ENCODE peak calls at places on chromosomes 6 and 20, in seven cellular contexts. U is transverse colon; G is stimulated activated CD4-positive, alpha-beta T cell treated with anti-CD3 and anti-CD28 coated beads, Interleukin-15, amount 100 ng/mL, for 1 hour; T is effector memory CD8-positive, alpha-beta T cell; K is midbrain; J is non-pigmented ciliary epithelial cell; X is fibroblast of pulmonary artery. E is an unnamed sample.

GRCh38 chr6:134138226-134138975 is 86.0 kb upstream of the SLC2A12 start:
- DNase-seq in T (no peak), G (no peak), U (no peak), J (no peak), X (peak), K (no peak), E (no peak)

GRCh38 chr6:43095939-43096338 is 19.8 kb downstream of the PTK7 start:
- DNase-seq in J (no peak), T (no peak), X (no peak), K (no peak), U (no peak), G (no peak), E (no peak)

GRCh38 chr6:163725008-163725941 is 310.8 kb downstream of the QKI start:
- DNase-seq in X (no peak), J (no peak), K (no peak), T (no peak), G (no peak), U (no peak), E (no peak)

GRCh38 chr6:106799008-106799952 is 169.9 kb downstream of the QRSL1 start:
- DNase-seq in X (peak), G (no peak), K (no peak), U (no peak), T (no peak), J (peak), E (no peak)

GRCh38 chr6:116036885-116037284 is 23.8 kb downstream of the FRK start:
- DNase-seq in K (no peak), U (no peak), J (no peak), T (no peak), X (no peak), G (no peak), E (no peak)

GRCh38 chr6:44006872-44007303 is 120.4 kb downstream of the MRPL14 start:
- DNase-seq in U (no peak), J (no peak), T (no peak), K (no peak), X (no peak), G (no peak), E (no peak)

GRCh38 chr6:166419268-166419667 is 36.5 kb upstream of the MPC1 start:
- DNase-seq in J (peak), T (peak), K (no peak), G (no peak), X (no peak), U (peak), E (no peak)

GRCh38 chr6:151387581-151387980 is 3.8 kb downstream of the ZBTB2 start:
- DNase-seq in J (peak), K (no peak), U (no peak), G (no peak), X (peak), T (no peak), E (no peak)

GRCh38 chr6:28658475-28659249 is 133.0 kb downstream of the GPX5 start:
- DNase-seq in J (no peak), G (no peak), U (no peak), X (no peak), K (no peak), T (no peak), E (no peak)

GRCh38 chr6:85672050-85672449 is 29.4 kb upstream of the SYNCRIP start:
- DNase-seq in J (no peak), G (no peak), K (no peak), U (no peak), T (no peak), X (no peak), E (no peak)

GRCh38 chr20:1870792-1871550 is 24.2 kb upstream of the SIRPA start:
- DNase-seq in G (no peak), K (no peak), J (no peak), X (no peak), T (no peak), U (no peak), E (no peak)

GRCh38 chr6:170280689-170281045 is 10.2 kb downstream of the DLL1 start:
- DNase-seq in K (no peak), J (no peak), U (no peak), X (no peak), G (no peak), T (no peak), E (no peak)

GRCh38 chr6:106450645-106451044 is 90.1 kb downstream of the CRYBG1 start:
- DNase-seq in U (no peak), J (no peak), K (no peak), T (no peak), G (no peak), X (no peak), E (no peak)

GRCh38 chr20:55069951-55070350 is 594.6 kb downstream of the DOK5 start:
- DNase-seq in G (no peak), T (no peak), K (no peak), X (no peak), J (no peak), U (no peak), E (no peak)

GRCh38 chr6:82185948-82186347 is 61.6 kb downstream of the IBTK start:
- DNase-seq in U (no peak), G (no peak), T (no peak), K (no peak), X (peak), J (no peak), E (no peak)

GRCh38 chr20:63792866-63793265 is 38.2 kb downstream of the ZBTB46 start:
- DNase-seq in G (no peak), J (no peak), X (no peak), U (no peak), K (no peak), T (no peak), E (no peak)

GRCh38 chr6:38179300-38179699 is 359.8 kb downstream of the ZFAND3 start:
- DNase-seq in T (no peak), K (no peak), X (no peak), U (no peak), G (no peak), J (no peak), E (no peak)

GRCh38 chr20:49687595-49688567 is 25.8 kb downstream of the B4GALT5 start:
- DNase-seq in G (no peak), T (no peak), K (peak), J (no peak), U (no peak), X (no peak), E (no peak)

GRCh38 chr20:33531047-33531877 is 41.4 kb downstream of the CBFA2T2 start:
- DNase-seq in X (peak), G (no peak), J (no peak), U (no peak), K (no peak), T (no peak), E (no peak)

GRCh38 chr20:10508060-10508459 is 73.0 kb downstream of the SLX4IP start:
- DNase-seq in K (no peak), U (peak), T (no peak), J (no peak), G (no peak), X (peak), E (no peak)

GRCh38 chr20:24684954-24685691 is 215.7 kb downstream of the SYNDIG1 start:
- DNase-seq in J (no peak), G (no peak), T (no peak), X (no peak), U (no peak), K (no peak), E (no peak)

GRCh38 chr6:158629376-158630221 is 14.9 kb downstream of the DYNLT1 start:
- DNase-seq in G (no peak), T (no peak), X (no peak), U (no peak), K (no peak), J (no peak), E (peak)

GRCh38 chr20:25622450-25623224 is 1.2 kb downstream of the NANP start:
- DNase-seq in U (no peak), J (no peak), X (peak), K (no peak), G (no peak), T (no peak), E (no peak)

GRCh38 chr6:37785002-37785687 is 34.4 kb upstream of the ZFAND3 start:
- DNase-seq in J (no peak), X (no peak), T (no peak), U (no peak), G (no peak), K (no peak), E (no peak)

GRCh38 chr20:36866681-36867485 is 9.1 kb upstream of the TLDC2 start:
- DNase-seq in J (no peak), K (no peak), X (no peak), U (no peak), G (no peak), T (no peak), E (no peak)

GRCh38 chr20:63738687-63739128 is 868 bp upstream of the SLC2A4RG start:
- DNase-seq in X (no peak), K (peak), J (no peak), G (no peak), T (peak), U (peak), E (peak)

GRCh38 chr6:128710305-128710704 is 172.6 kb upstream of the LAMA2 start:
- DNase-seq in T (no peak), K (no peak), J (peak), X (peak), G (no peak), U (no peak), E (no peak)

GRCh38 chr6:45728674-45729073 is 287.0 kb downstream of the CLIC5 start:
- DNase-seq in G (no peak), T (no peak), U (no peak), K (no peak), J (no peak), X (peak), E (no peak)

GRCh38 chr6:32087574-32088486 is 21.3 kb downstream of the TNXB start:
- DNase-seq in G (peak), U (peak), T (peak), J (no peak), X (peak), K (no peak), E (peak)

GRCh38 chr6:150813319-150813992 is 52.0 kb upstream of the MTHFD1L start:
- DNase-seq in J (peak), X (peak), K (no peak), U (no peak), T (no peak), G (peak), E (no peak)

GRCh38 chr20:45372646-45373352 is 5.3 kb downstream of the TP53TG5 start:
- DNase-seq in X (no peak), K (peak), U (no peak), G (no peak), J (no peak), T (no peak), E (no peak)

GRCh38 chr20:4130404-4131189 is 115.2 kb upstream of the RNF24 start:
- DNase-seq in K (no peak), U (no peak), T (no peak), X (peak), J (no peak), G (no peak), E (no peak)

GRCh38 chr6:156884306-156884705 is 107.1 kb downstream of the ARID1B start:
- DNase-seq in U (no peak), G (no peak), T (no peak), X (no peak), K (no peak), J (no peak), E (no peak)